ENCODE peak calls at places on chromosomes 16 and 17, in eight cellular contexts. One of them, this sample, is unnamed.

GRCh38 chr17:52681486-52681885 is 523.0 kb upstream of the CA10 start:
- DNase-seq in neural progenitor cell: no peak
- DNase-seq in PC-3: no peak
- DNase-seq in hepatocyte: no peak
- DNase-seq in psoas muscle: no peak
- DNase-seq in Caco-2: no peak
- DNase-seq in body of pancreas: no peak
- DNase-seq in effector memory CD4-positive, alpha-beta T cell: no peak
- DNase-seq in this sample: no peak

GRCh38 chr17:78534492-78535284 is 42.5 kb downstream of the DNAH17 start:
- DNase-seq in effector memory CD4-positive, alpha-beta T cell: no peak
- DNase-seq in psoas muscle: no peak
- DNase-seq in body of pancreas: no peak
- DNase-seq in Caco-2: no peak
- DNase-seq in PC-3: no peak
- DNase-seq in neural progenitor cell: no peak
- DNase-seq in hepatocyte: no peak
- DNase-seq in this sample: no peak

GRCh38 chr17:41915020-41915419 is 3.7 kb downstream of the ACLY start:
- DNase-seq in psoas muscle: no peak
- DNase-seq in body of pancreas: no peak
- DNase-seq in hepatocyte: no peak
- DNase-seq in Caco-2: no peak
- DNase-seq in effector memory CD4-positive, alpha-beta T cell: no peak
- DNase-seq in neural progenitor cell: no peak
- DNase-seq in PC-3: no peak
- DNase-seq in this sample: no peak

GRCh38 chr17:61817452-61817851 is 45.9 kb downstream of the BRIP1 start:
- DNase-seq in psoas muscle: no peak
- DNase-seq in hepatocyte: no peak
- DNase-seq in PC-3: no peak
- DNase-seq in Caco-2: no peak
- DNase-seq in body of pancreas: no peak
- DNase-seq in effector memory CD4-positive, alpha-beta T cell: no peak
- DNase-seq in neural progenitor cell: no peak
- DNase-seq in this sample: no peak

GRCh38 chr17:77810536-77810935 is 148.0 kb upstream of the TNRC6C start:
- DNase-seq in effector memory CD4-positive, alpha-beta T cell: no peak
- DNase-seq in Caco-2: no peak
- DNase-seq in PC-3: peak; percentile 71
- DNase-seq in neural progenitor cell: no peak
- DNase-seq in hepatocyte: no peak
- DNase-seq in psoas muscle: peak; percentile 71
- DNase-seq in body of pancreas: peak; percentile 16
- DNase-seq in this sample: peak; percentile 57

GRCh38 chr17:7308625-7309433 is 1.4 kb downstream of the EIF5A start:
- DNase-seq in hepatocyte: peak; percentile 91
- DNase-seq in psoas muscle: peak; percentile 74
- DNase-seq in effector memory CD4-positive, alpha-beta T cell: peak; percentile 89
- DNase-seq in Caco-2: peak; percentile 72
- DNase-seq in body of pancreas: peak; percentile 90
- DNase-seq in neural progenitor cell: peak; percentile 77
- DNase-seq in PC-3: peak; percentile 68
- DNase-seq in this sample: peak; percentile 83

GRCh38 chr16:4176794-4177438 is 60.7 kb upstream of the ADCY9 start:
- DNase-seq in hepatocyte: peak; percentile 75
- DNase-seq in neural progenitor cell: no peak
- DNase-seq in effector memory CD4-positive, alpha-beta T cell: no peak
- DNase-seq in Caco-2: peak; percentile 23
- DNase-seq in psoas muscle: no peak
- DNase-seq in PC-3: peak; percentile 54
- DNase-seq in body of pancreas: no peak
- DNase-seq in this sample: no peak

GRCh38 chr17:15112881-15113617 is 152.1 kb downstream of the PMP22 start:
- DNase-seq in psoas muscle: no peak
- DNase-seq in PC-3: no peak
- DNase-seq in effector memory CD4-positive, alpha-beta T cell: no peak
- DNase-seq in Caco-2: no peak
- DNase-seq in hepatocyte: peak; percentile 24
- DNase-seq in body of pancreas: no peak
- DNase-seq in neural progenitor cell: no peak
- DNase-seq in this sample: no peak

GRCh38 chr16:273547-274421 is 2.0 kb downstream of the RGS11 start:
- DNase-seq in hepatocyte: no peak
- DNase-seq in Caco-2: no peak
- DNase-seq in psoas muscle: no peak
- DNase-seq in effector memory CD4-positive, alpha-beta T cell: no peak
- DNase-seq in neural progenitor cell: no peak
- DNase-seq in body of pancreas: peak; percentile 67
- DNase-seq in PC-3: peak; percentile 22
- DNase-seq in this sample: no peak

GRCh38 chr16:23062524-23062923 is 86.7 kb downstream of the USP31 start:
- DNase-seq in body of pancreas: no peak
- DNase-seq in Caco-2: no peak
- DNase-seq in neural progenitor cell: no peak
- DNase-seq in hepatocyte: no peak
- DNase-seq in effector memory CD4-positive, alpha-beta T cell: no peak
- DNase-seq in psoas muscle: no peak
- DNase-seq in PC-3: no peak
- DNase-seq in this sample: no peak

GRCh38 chr17:69762766-69763165 is 312.3 kb upstream of the KCNJ16 start:
- DNase-seq in Caco-2: no peak
- DNase-seq in effector memory CD4-positive, alpha-beta T cell: no peak
- DNase-seq in body of pancreas: no peak
- DNase-seq in hepatocyte: no peak
- DNase-seq in neural progenitor cell: no peak
- DNase-seq in psoas muscle: no peak
- DNase-seq in PC-3: no peak
- DNase-seq in this sample: no peak

GRCh38 chr16:84985079-84986065 is 26.0 kb downstream of the ZDHHC7 start:
- DNase-seq in PC-3: peak; percentile 54
- DNase-seq in body of pancreas: no peak
- DNase-seq in hepatocyte: no peak
- DNase-seq in psoas muscle: peak; percentile 46
- DNase-seq in effector memory CD4-positive, alpha-beta T cell: no peak
- DNase-seq in Caco-2: no peak
- DNase-seq in neural progenitor cell: no peak
- DNase-seq in this sample: no peak

GRCh38 chr17:81097134-81097942 is 62.4 kb downstream of the BAIAP2 start:
- DNase-seq in Caco-2: no peak
- DNase-seq in effector memory CD4-positive, alpha-beta T cell: peak; percentile 18
- DNase-seq in neural progenitor cell: peak; percentile 92
- DNase-seq in body of pancreas: peak; percentile 64
- DNase-seq in hepatocyte: peak; percentile 94
- DNase-seq in psoas muscle: peak; percentile 87
- DNase-seq in PC-3: peak; percentile 81
- DNase-seq in this sample: peak; percentile 47

GRCh38 chr16:10867199-10867598 is 9.8 kb upstream of the CIITA start:
- DNase-seq in neural progenitor cell: no peak
- DNase-seq in Caco-2: no peak
- DNase-seq in psoas muscle: no peak
- DNase-seq in effector memory CD4-positive, alpha-beta T cell: no peak
- DNase-seq in hepatocyte: no peak
- DNase-seq in PC-3: no peak
- DNase-seq in body of pancreas: no peak
- DNase-seq in this sample: no peak

GRCh38 chr17:2138768-2139167 is 83.9 kb downstream of the HIC1 start:
- DNase-seq in Caco-2: no peak
- DNase-seq in PC-3: no peak
- DNase-seq in hepatocyte: peak; percentile 35
- DNase-seq in psoas muscle: peak; percentile 32
- DNase-seq in effector memory CD4-positive, alpha-beta T cell: no peak
- DNase-seq in body of pancreas: no peak
- DNase-seq in neural progenitor cell: no peak
- DNase-seq in this sample: peak; percentile 38

GRCh38 chr16:6615661-6616060 is 717.0 kb upstream of the RBFOX1 start:
- DNase-seq in neural progenitor cell: no peak
- DNase-seq in Caco-2: no peak
- DNase-seq in body of pancreas: no peak
- DNase-seq in effector memory CD4-positive, alpha-beta T cell: no peak
- DNase-seq in hepatocyte: no peak
- DNase-seq in PC-3: no peak
- DNase-seq in psoas muscle: no peak
- DNase-seq in this sample: no peak

GRCh38 chr16:87800497-87800896 is 34.7 kb upstream of the KLHDC4 start:
- DNase-seq in body of pancreas: no peak
- DNase-seq in hepatocyte: no peak
- DNase-seq in psoas muscle: no peak
- DNase-seq in effector memory CD4-positive, alpha-beta T cell: no peak
- DNase-seq in Caco-2: no peak
- DNase-seq in neural progenitor cell: no peak
- DNase-seq in PC-3: no peak
- DNase-seq in this sample: no peak

GRCh38 chr17:77670125-77670524 is 288.4 kb upstream of the TNRC6C start:
- DNase-seq in Caco-2: no peak
- DNase-seq in psoas muscle: no peak
- DNase-seq in body of pancreas: no peak
- DNase-seq in neural progenitor cell: no peak
- DNase-seq in hepatocyte: no peak
- DNase-seq in effector memory CD4-positive, alpha-beta T cell: no peak
- DNase-seq in PC-3: no peak
- DNase-seq in this sample: no peak

GRCh38 chr17:82492647-82493516 is 26.6 kb upstream of the FOXK2 start:
- DNase-seq in Caco-2: no peak
- DNase-seq in neural progenitor cell: no peak
- DNase-seq in effector memory CD4-positive, alpha-beta T cell: no peak
- DNase-seq in body of pancreas: no peak
- DNase-seq in PC-3: peak; percentile 82
- DNase-seq in psoas muscle: peak; percentile 41
- DNase-seq in hepatocyte: no peak
- DNase-seq in this sample: no peak

GRCh38 chr16:85902366-85903155 is 3.6 kb downstream of the IRF8 start:
- DNase-seq in hepatocyte: no peak
- DNase-seq in body of pancreas: no peak
- DNase-seq in neural progenitor cell: peak; percentile 75
- DNase-seq in PC-3: no peak
- DNase-seq in effector memory CD4-positive, alpha-beta T cell: peak; percentile 17
- DNase-seq in psoas muscle: no peak
- DNase-seq in Caco-2: no peak
- DNase-seq in this sample: no peak

GRCh38 chr17:4580291-4580690 is 4.0 kb upstream of the SMTNL2 start:
- DNase-seq in psoas muscle: no peak
- DNase-seq in Caco-2: no peak
- DNase-seq in neural progenitor cell: no peak
- DNase-seq in effector memory CD4-positive, alpha-beta T cell: no peak
- DNase-seq in hepatocyte: no peak
- DNase-seq in PC-3: no peak
- DNase-seq in body of pancreas: no peak
- DNase-seq in this sample: no peak

GRCh38 chr17:32910769-32911168 is 17.2 kb upstream of the TMEM98 start:
- DNase-seq in neural progenitor cell: no peak
- DNase-seq in psoas muscle: no peak
- DNase-seq in hepatocyte: peak; percentile 43
- DNase-seq in Caco-2: peak; percentile 30
- DNase-seq in PC-3: no peak
- DNase-seq in effector memory CD4-positive, alpha-beta T cell: no peak
- DNase-seq in body of pancreas: no peak
- DNase-seq in this sample: no peak

GRCh38 chr17:69218986-69219385 is 9.6 kb downstream of the ABCA10 start:
- DNase-seq in hepatocyte: no peak
- DNase-seq in PC-3: no peak
- DNase-seq in Caco-2: no peak
- DNase-seq in psoas muscle: no peak
- DNase-seq in body of pancreas: no peak
- DNase-seq in neural progenitor cell: no peak
- DNase-seq in effector memory CD4-positive, alpha-beta T cell: no peak
- DNase-seq in this sample: no peak

DNA sequence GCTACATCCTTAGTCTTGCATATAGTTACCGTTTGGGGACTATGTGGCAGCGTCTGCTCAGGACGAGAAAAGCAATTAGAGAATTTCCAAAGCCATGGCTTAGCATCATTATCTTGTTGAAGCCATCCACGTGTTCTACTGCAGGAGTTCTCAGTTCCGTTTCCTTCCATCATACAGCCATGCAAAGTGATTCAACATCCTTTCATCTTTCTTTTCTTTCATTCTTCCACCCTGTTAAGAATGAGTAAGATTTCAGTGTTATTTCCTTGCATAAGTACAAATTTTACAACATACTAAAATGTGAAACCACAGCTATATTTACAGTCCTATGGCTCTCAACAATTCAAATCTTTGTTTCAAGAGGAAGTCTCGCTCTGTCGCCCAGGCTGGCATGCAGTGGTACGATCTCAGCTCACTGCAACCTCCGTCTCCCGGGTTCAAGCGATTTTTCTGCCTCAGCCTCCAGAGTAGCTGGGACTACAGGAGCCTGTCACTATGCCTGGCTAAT is 3.8 kb downstream of the MARF1 start:
- DNase-seq in hepatocyte: no peak
- DNase-seq in PC-3: no peak
- DNase-seq in psoas muscle: no peak
- DNase-seq in effector memory CD4-positive, alpha-beta T cell: no peak
- DNase-seq in neural progenitor cell: no peak
- DNase-seq in body of pancreas: no peak
- DNase-seq in Caco-2: no peak
- DNase-seq in this sample: no peak
- H3K4me1 ChIP-seq in hepatocyte: peaks cover 10% of the 10 kb centered on the region
- H3K4me1 ChIP-seq in PC-3: peaks cover 18% of the 10 kb centered on the region
- H3K4me1 ChIP-seq in psoas muscle: peaks cover 26% of the 10 kb centered on the region
- H3K4me1 ChIP-seq in effector memory CD4-positive, alpha-beta T cell: peaks cover 37% of the 10 kb centered on the region
- H3K4me1 ChIP-seq in neural progenitor cell: peaks cover 18% of the 10 kb centered on the region
- H3K4me1 ChIP-seq in body of pancreas: peaks cover 22% of the 10 kb centered on the region
- H3K4me1 ChIP-seq in Caco-2: peaks cover 7% of the 10 kb centered on the region
- H3K4me1 ChIP-seq in this sample: peaks cover 3% of the 10 kb centered on the region

GRCh38 chr17:57915532-57915931 is 39.7 kb downstream of the CUEDC1 start:
- DNase-seq in PC-3: no peak
- DNase-seq in hepatocyte: no peak
- DNase-seq in effector memory CD4-positive, alpha-beta T cell: no peak
- DNase-seq in body of pancreas: no peak
- DNase-seq in Caco-2: no peak
- DNase-seq in neural progenitor cell: peak; percentile 42
- DNase-seq in psoas muscle: no peak
- DNase-seq in this sample: no peak
- H3K4me1 ChIP-seq in PC-3: peaks cover 52% of the 10 kb centered on the region
- H3K4me1 ChIP-seq in hepatocyte: peaks cover 33% of the 10 kb centered on the region
- H3K4me1 ChIP-seq in effector memory CD4-positive, alpha-beta T cell: no peaks in the 10 kb centered on the region
- H3K4me1 ChIP-seq in body of pancreas: peaks cover 74% of the 10 kb centered on the region
- H3K4me1 ChIP-seq in Caco-2: peaks cover 19% of the 10 kb centered on the region
- H3K4me1 ChIP-seq in neural progenitor cell: peaks cover 100% of the 10 kb centered on the region
- H3K4me1 ChIP-seq in psoas muscle: peaks cover 77% of the 10 kb centered on the region
- H3K4me1 ChIP-seq in this sample: peaks cover 11% of the 10 kb centered on the region

GRCh38 chr17:17836818-17837379 is at the start of gene SREBF1:
- DNase-seq in body of pancreas: peak; percentile 52
- DNase-seq in effector memory CD4-positive, alpha-beta T cell: peak; percentile 55
- DNase-seq in hepatocyte: peak; percentile 91
- DNase-seq in Caco-2: peak; percentile 74
- DNase-seq in neural progenitor cell: peak; percentile 94
- DNase-seq in PC-3: peak; percentile 63
- DNase-seq in psoas muscle: peak; percentile 65
- DNase-seq in this sample: peak; percentile 74
- H3K4me1 ChIP-seq in body of pancreas: peaks cover 78% of the 10 kb centered on the region
- H3K4me1 ChIP-seq in effector memory CD4-positive, alpha-beta T cell: peaks cover 28% of the 10 kb centered on the region
- H3K4me1 ChIP-seq in hepatocyte: peaks cover 65% of the 10 kb centered on the region
- H3K4me1 ChIP-seq in Caco-2: peaks cover 49% of the 10 kb centered on the region
- H3K4me1 ChIP-seq in neural progenitor cell: peaks cover 42% of the 10 kb centered on the region
- H3K4me1 ChIP-seq in PC-3: peaks cover 65% of the 10 kb centered on the region
- H3K4me1 ChIP-seq in psoas muscle: peaks cover 59% of the 10 kb centered on the region
- H3K4me1 ChIP-seq in this sample: peaks cover 58% of the 10 kb centered on the region

DNA sequence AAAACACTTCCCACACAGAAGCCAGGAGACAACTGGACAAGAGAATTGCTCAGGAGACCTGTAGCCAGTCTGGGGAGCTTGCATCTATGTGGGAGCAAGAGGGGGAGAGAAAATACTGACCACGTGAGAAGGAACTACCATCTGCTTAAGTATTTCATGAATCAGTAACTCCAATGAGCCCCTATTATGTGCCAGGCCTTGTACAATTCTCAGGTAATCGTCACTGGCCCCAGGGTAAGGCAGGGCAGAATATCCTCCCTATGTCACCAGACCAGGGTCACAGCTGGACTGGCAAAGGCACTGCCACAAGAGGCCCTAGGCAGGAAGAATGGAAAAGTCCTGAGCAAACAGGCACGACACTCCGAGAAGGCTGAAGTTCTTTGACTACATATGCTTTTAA is 25.9 kb downstream of the USP7 start:
- DNase-seq in hepatocyte: no peak
- DNase-seq in effector memory CD4-positive, alpha-beta T cell: no peak
- DNase-seq in Caco-2: no peak
- DNase-seq in PC-3: peak; percentile 28
- DNase-seq in body of pancreas: no peak
- DNase-seq in psoas muscle: no peak
- DNase-seq in neural progenitor cell: no peak
- DNase-seq in this sample: no peak
- H3K4me1 ChIP-seq in hepatocyte: no peaks in the 10 kb centered on the region
- H3K4me1 ChIP-seq in effector memory CD4-positive, alpha-beta T cell: peaks cover 27% of the 10 kb centered on the region
- H3K4me1 ChIP-seq in Caco-2: peaks cover 5% of the 10 kb centered on the region
- H3K4me1 ChIP-seq in PC-3: no peaks in the 10 kb centered on the region
- H3K4me1 ChIP-seq in body of pancreas: peaks cover 76% of the 10 kb centered on the region
- H3K4me1 ChIP-seq in psoas muscle: peaks cover 41% of the 10 kb centered on the region
- H3K4me1 ChIP-seq in neural progenitor cell: peaks cover 3% of the 10 kb centered on the region
- H3K4me1 ChIP-seq in this sample: peaks cover 3% of the 10 kb centered on the region